ENCODE peak calls at places on chromosomes 1 and 21, in four cellular contexts. K is CD8-positive, alpha-beta T cell; Z is kidney; W is lower lobe of right lung. N is an unnamed sample.
A peak's percentile ranks its signal among the peaks of the same experiment; 100 is the strongest.

GRCh38 chr1:84957956-84958355 is 39.0 kb downstream of the MCOLN2 start:
- DNase-seq in W (no peak), K (no peak), Z (no peak), N (no peak)

GRCh38 chr1:94463765-94464330 is 45.7 kb downstream of the ABCD3 start:
- DNase-seq in Z (no peak), W (no peak), K (no peak), N (no peak)

GRCh38 chr1:42784946-42785693 is at the start of gene TMEM269:
- DNase-seq in W (peak; percentile 51), Z (peak; percentile 78), K (peak; percentile 61), N (no peak)

GRCh38 chr21:43603641-43604504 is 55.4 kb downstream of the HSF2BP start:
- DNase-seq in W (no peak), K (no peak), Z (no peak), N (no peak)

GRCh38 chr1:66295821-66296220 is 238.1 kb upstream of the SGIP1 start:
- DNase-seq in Z (no peak), K (no peak), W (no peak), N (no peak)

GRCh38 chr1:77948841-77949424 is 29.9 kb downstream of the FUBP1 start:
- DNase-seq in K (no peak), Z (no peak), W (no peak), N (no peak)

GRCh38 chr21:32940079-32941014 is 85.4 kb upstream of the OLIG2 start:
- DNase-seq in Z (no peak), W (no peak), K (peak; percentile 40), N (no peak)

GRCh38 chr1:13661539-13661938 is 38.4 kb upstream of the PRDM2 start:
- DNase-seq in W (no peak), Z (no peak), K (no peak), N (no peak)

GRCh38 chr1:119361205-119361604 is 7.4 kb upstream of the HAO2 start:
- DNase-seq in Z (no peak), W (no peak), K (no peak), N (no peak)

GRCh38 chr1:42165511-42166210 is 1.1 kb upstream of the GUCA2A start:
- DNase-seq in K (no peak), W (peak; percentile 89), Z (peak; percentile 90), N (no peak)

GRCh38 chr1:222955964-222956363 is 141.1 kb downstream of the DISP1 start:
- DNase-seq in W (no peak), K (no peak), Z (no peak), N (no peak)

GRCh38 chr1:25167269-25168192 is 64.8 kb downstream of the SYF2 start:
- DNase-seq in Z (no peak), W (no peak), K (no peak), N (no peak)

GRCh38 chr1:53111073-53111556 is 31.3 kb downstream of the SLC1A7 start:
- DNase-seq in W (peak; percentile 72), Z (no peak), K (no peak), N (no peak)

GRCh38 chr1:156577512-156577911 is 2.0 kb upstream of the TTC24 start:
- DNase-seq in K (no peak), Z (no peak), W (no peak), N (no peak)

GRCh38 chr1:11839727-11840705 is 7.6 kb downstream of the NPPA start:
- DNase-seq in Z (peak; percentile 54), K (no peak), W (no peak), N (no peak)

GRCh38 chr1:83900530-83900929 is 98.4 kb downstream of the TTLL7 start:
- DNase-seq in Z (no peak), W (no peak), K (no peak), N (no peak)

GRCh38 chr1:28173151-28173979 is 3.1 kb downstream of the PTAFR start:
- DNase-seq in K (no peak), Z (no peak), W (peak; percentile 22), N (no peak)

GRCh38 chr1:234998174-234998741 is 130.4 kb downstream of the TOMM20 start:
- DNase-seq in W (no peak), Z (peak; percentile 88), K (no peak), N (peak; percentile 64)

GRCh38 chr1:157135646-157136045 is 2.5 kb downstream of the ETV3 start:
- DNase-seq in K (no peak), W (no peak), Z (no peak), N (no peak)

GRCh38 chr21:34669149-34669879 is 520 bp downstream of the CLIC6 start:
- DNase-seq in K (peak; percentile 27), Z (peak; percentile 78), W (peak; percentile 70), N (no peak)

GRCh38 chr1:41521766-41522165 is 37.3 kb upstream of the EDN2 start:
- DNase-seq in Z (no peak), K (no peak), W (no peak), N (no peak)

GRCh38 chr1:167431261-167431908 is 86.9 kb downstream of the CD247 start:
- DNase-seq in Z (no peak), K (peak; percentile 32), W (no peak), N (no peak)

GRCh38 chr21:31728952-31729351 is 3.0 kb downstream of the SCAF4 start:
- DNase-seq in K (no peak), Z (no peak), W (no peak), N (no peak)

GRCh38 chr1:13769212-13769611 is 69.2 kb downstream of the PRDM2 start:
- DNase-seq in W (peak; percentile 67), K (no peak), Z (no peak), N (no peak)

GRCh38 chr1:70314706-70315304 is 39.7 kb downstream of the ANKRD13C start:
- DNase-seq in W (no peak), Z (no peak), K (no peak), N (no peak)

GRCh38 chr1:30912913-30913652 is 4.5 kb upstream of the SDC3 start:
- DNase-seq in W (peak; percentile 67), K (no peak), Z (peak; percentile 87), N (peak; percentile 59)

GRCh38 chr1:243598433-243598832 is 251.6 kb downstream of the AKT3 start:
- DNase-seq in Z (no peak), W (no peak), K (peak; percentile 28), N (no peak)

GRCh38 chr1:38418195-38419030 is 371.8 kb upstream of the POU3F1 start:
- DNase-seq in K (no peak), Z (peak; percentile 53), W (no peak), N (no peak)

GRCh38 chr21:35232545-35233176 is 183.6 kb upstream of the RUNX1 start:
- DNase-seq in K (no peak), W (no peak), Z (no peak), N (no peak)

GRCh38 chr1:76023669-76024407 is 50.7 kb upstream of the ST6GALNAC3 start:
- DNase-seq in K (no peak), Z (no peak), W (no peak), N (no peak)

GRCh38 chr1:32362474-32363313 is at the start of the genes FAM229A and TSSK3:
- DNase-seq in K (no peak), W (no peak), Z (no peak), N (no peak)

GRCh38 chr1:18289597-18289996 is 182.0 kb downstream of the IGSF21 start:
- DNase-seq in Z (no peak), W (no peak), K (no peak), N (no peak)
- TF ChIP-seq CTCF in Z (no peak), W (no peak), K (no peak), N (no peak)

GRCh38 chr21:15976807-15977206 is 247.0 kb downstream of the USP25 start:
- DNase-seq in K (no peak), W (no peak), Z (no peak), N (no peak)
- TF ChIP-seq CTCF in K (no peak), W (no peak), Z (peak; percentile 12), N (peak; percentile 50)

GRCh38 chr1:203305809-203306088 is 430 bp downstream of the BTG2 start:
- DNase-seq in W (no peak), K (no peak), Z (no peak), N (no peak)

GRCh38 chr1:203306970-203307541 is 1.7 kb downstream of the BTG2 start:
- DNase-seq in W (no peak), K (peak; percentile 55), Z (peak; percentile 85), N (no peak)

GRCh38 chr1:203307690-203308126 is 2.4 kb downstream of the BTG2 start:
- DNase-seq in W (no peak), K (no peak), Z (no peak), N (no peak)

GRCh38 chr1:203304919-203305808 is at the start of gene BTG2:
- DNase-seq in Z (peak; percentile 97), W (peak; percentile 96), K (peak; percentile 93), N (no peak)

DNA sequence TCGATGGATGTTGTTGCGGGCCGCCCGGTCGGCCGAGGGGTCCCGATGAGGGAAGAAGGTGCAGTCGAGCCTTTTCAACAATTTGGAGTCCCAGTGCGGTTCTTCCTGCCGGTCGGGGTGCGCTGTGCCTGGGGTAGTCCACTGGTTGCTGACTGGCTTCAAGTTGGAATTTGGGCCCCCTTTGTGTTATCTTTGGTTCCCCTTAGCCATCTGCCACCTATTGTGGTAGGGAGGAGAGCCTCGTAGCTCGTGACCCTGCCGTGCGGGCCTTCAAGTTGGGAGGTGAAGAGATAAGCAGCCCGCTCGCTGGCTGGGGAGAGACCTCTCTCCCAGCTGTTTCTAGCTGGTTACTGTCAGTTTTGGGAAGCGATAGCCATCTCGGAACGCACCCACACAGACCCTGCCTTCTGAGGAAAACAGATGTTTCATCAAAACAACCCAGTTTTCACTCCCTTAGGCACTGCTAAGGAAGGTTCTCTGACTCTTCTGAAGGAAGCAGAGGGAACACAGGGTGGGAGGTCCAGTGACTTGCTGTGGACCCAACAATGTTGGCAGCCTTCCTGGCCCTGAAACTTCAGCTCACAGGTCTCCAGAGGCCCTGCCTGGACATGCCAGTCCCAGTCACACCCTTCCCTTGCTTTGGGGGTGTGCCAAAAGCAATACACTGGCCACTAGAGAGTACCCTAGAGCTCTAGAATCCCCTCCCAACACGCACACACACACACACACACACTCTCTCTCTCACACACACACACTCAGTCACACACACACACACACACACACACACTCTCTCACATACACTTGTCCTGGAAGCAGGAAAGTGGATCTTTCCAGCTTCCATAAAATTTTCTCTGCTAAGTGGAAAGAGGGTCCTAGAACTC is 1.0 kb downstream of the BTG2 start:
- DNase-seq in K (peak; percentile 49), W (peak; percentile 89), Z (peak; percentile 94), N (no peak)
- TF ChIP-seq CTCF in K (no peak), W (no peak), Z (peak; percentile 2), N (peak; percentile 29)

GRCh38 chr1:185010361-185010760 is 35.0 kb upstream of the RNF2 start:
- DNase-seq in Z (no peak), W (no peak), K (no peak), N (no peak)

GRCh38 chr1:185008746-185009360 is 34.5 kb upstream of the NIBAN1 start:
- DNase-seq in Z (no peak), K (no peak), W (no peak), N (no peak)
- TF ChIP-seq CTCF in Z (no peak), K (no peak), W (no peak), N (no peak)

N was measured in chondrocyte.